ENCODE peak calls at places on chromosomes 3 and 15, in seven cellular contexts. H, L, Q, B, V, J and C are unnamed samples.

GRCh38 chr3:67655364-67656121 is 1.1 kb upstream of the SUCLG2 start:
- DNase-seq in H (no peak), L (no peak), B (no peak), J (no peak), V (no peak), Q (no peak), C (peak; percentile 73)

GRCh38 chr3:171954644-171955365 is 84.6 kb upstream of the FNDC3B start:
- DNase-seq in B (peak; percentile 87), J (no peak), Q (no peak), H (no peak), L (no peak), V (no peak), C (no peak)

GRCh38 chr15:43086551-43086950 is 19.3 kb downstream of the UBR1 start:
- DNase-seq in B (no peak), L (no peak), V (no peak), Q (no peak), J (no peak), H (no peak), C (no peak)

GRCh38 chr3:158727499-158728377 is 4.5 kb downstream of the RARRES1 start:
- DNase-seq in J (no peak), V (peak; percentile 58), B (peak; percentile 87), H (peak; percentile 72), Q (no peak), L (peak; percentile 51), C (peak; percentile 64)

GRCh38 chr15:51132384-51133139 is 37.9 kb upstream of the TNFAIP8L3 start:
- DNase-seq in B (peak; percentile 98), H (peak; percentile 26), V (peak; percentile 72), J (no peak), L (peak; percentile 61), Q (no peak), C (peak; percentile 49)

GRCh38 chr3:99751649-99752048 is 66.0 kb upstream of the CMSS1 start:
- DNase-seq in H (no peak), B (peak; percentile 88), V (peak; percentile 71), Q (no peak), L (no peak), J (no peak), C (no peak)

GRCh38 chr3:133038089-133038730 is at the start of gene TMEM108:
- DNase-seq in B (peak; percentile 56), V (peak; percentile 11), H (peak; percentile 73), J (peak; percentile 81), Q (no peak), L (peak; percentile 94), C (peak; percentile 52)

GRCh38 chr15:53627279-53627678 is 132.2 kb downstream of the WDR72 start:
- DNase-seq in H (no peak), J (no peak), B (no peak), V (no peak), L (no peak), Q (no peak), C (no peak)

GRCh38 chr3:78918361-78919020 is 849.3 kb downstream of the ROBO1 start:
- DNase-seq in L (no peak), J (no peak), V (peak; percentile 27), H (no peak), Q (no peak), B (peak; percentile 38), C (no peak)

GRCh38 chr15:37056168-37056893 is 44.0 kb downstream of the MEIS2 start:
- DNase-seq in B (peak; percentile 62), V (no peak), J (no peak), Q (no peak), L (no peak), H (peak; percentile 32), C (no peak)

GRCh38 chr15:97301166-97301565 is 659.3 kb upstream of the ARRDC4 start:
- DNase-seq in B (no peak), V (no peak), H (no peak), L (no peak), J (no peak), Q (no peak), C (no peak)

GRCh38 chr3:178434206-178434805 is 101.9 kb upstream of the KCNMB2 start:
- DNase-seq in L (no peak), B (peak; percentile 19), V (no peak), Q (no peak), J (no peak), H (no peak), C (no peak)

GRCh38 chr3:89690649-89691048 is 583.2 kb downstream of the EPHA3 start:
- DNase-seq in V (no peak), L (no peak), J (no peak), B (peak; percentile 6), Q (no peak), H (no peak), C (no peak)

GRCh38 chr3:76222115-76222652 is 436.8 kb upstream of the ZNF717 start:
- DNase-seq in B (no peak), L (no peak), H (no peak), J (no peak), Q (no peak), V (no peak), C (no peak)

GRCh38 chr3:125055165-125055912 is 458 bp downstream of the HEG1 start:
- DNase-seq in V (no peak), H (no peak), L (no peak), Q (no peak), B (no peak), J (no peak), C (no peak)

GRCh38 chr3:128346562-128346961 is 120.1 kb downstream of the DNAJB8 start:
- DNase-seq in Q (no peak), J (no peak), L (no peak), B (no peak), H (no peak), V (no peak), C (no peak)

GRCh38 chr3:128349963-128350599 is 116.6 kb downstream of the DNAJB8 start:
- DNase-seq in H (no peak), J (no peak), B (no peak), L (no peak), V (no peak), Q (no peak), C (no peak)

GRCh38 chr3:128348075-128348474 is 118.6 kb downstream of the DNAJB8 start:
- DNase-seq in J (no peak), H (no peak), Q (no peak), B (no peak), V (no peak), L (no peak), C (no peak)

GRCh38 chr3:128347282-128347681 is 119.4 kb downstream of the DNAJB8 start:
- DNase-seq in Q (no peak), V (no peak), L (no peak), J (no peak), H (no peak), B (no peak), C (no peak)

DNA sequence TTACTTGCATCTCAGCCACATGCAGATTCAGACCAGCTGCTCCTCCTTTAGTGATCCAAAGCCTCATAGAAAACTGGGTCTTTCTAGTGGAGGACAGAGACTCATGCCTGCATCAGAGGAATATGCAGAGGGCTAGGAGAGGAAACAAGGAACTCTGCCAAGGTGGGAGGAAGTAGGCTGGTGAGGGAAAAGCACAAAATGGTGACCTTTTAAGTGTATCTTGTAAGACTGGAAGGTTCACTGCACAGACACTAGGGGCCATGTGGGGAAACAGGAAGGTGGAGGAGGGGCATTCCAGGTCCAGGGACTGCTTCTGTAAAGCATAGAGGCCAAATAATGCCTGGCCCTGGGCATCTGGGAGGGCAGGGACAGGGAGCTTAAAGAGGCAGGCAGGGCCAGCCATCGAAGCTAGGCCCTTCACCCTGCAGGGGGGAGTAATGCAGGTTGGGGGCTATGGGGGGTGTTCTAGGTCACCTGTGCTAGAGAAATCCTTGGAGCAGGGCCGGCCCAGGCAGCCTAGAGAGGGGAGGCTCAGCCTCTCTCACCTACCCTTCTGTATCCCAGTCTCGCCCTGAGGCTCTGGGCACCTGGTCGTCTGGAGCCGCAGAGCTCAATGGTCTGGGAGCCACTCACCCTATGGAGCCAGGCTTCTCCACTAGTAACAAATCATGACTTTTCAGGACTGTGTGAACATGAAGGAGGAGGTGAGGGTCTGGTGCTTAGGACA is 117.7 kb downstream of the DNAJB8 start:
- DNase-seq in H (no peak), J (no peak), B (peak; percentile 37), V (no peak), Q (no peak), L (peak; percentile 21), C (no peak)
- TF ChIP-seq CTCF in H (no peak), J (no peak), B (no peak), V (no peak), Q (no peak), L (no peak), C (no peak)

DNA sequence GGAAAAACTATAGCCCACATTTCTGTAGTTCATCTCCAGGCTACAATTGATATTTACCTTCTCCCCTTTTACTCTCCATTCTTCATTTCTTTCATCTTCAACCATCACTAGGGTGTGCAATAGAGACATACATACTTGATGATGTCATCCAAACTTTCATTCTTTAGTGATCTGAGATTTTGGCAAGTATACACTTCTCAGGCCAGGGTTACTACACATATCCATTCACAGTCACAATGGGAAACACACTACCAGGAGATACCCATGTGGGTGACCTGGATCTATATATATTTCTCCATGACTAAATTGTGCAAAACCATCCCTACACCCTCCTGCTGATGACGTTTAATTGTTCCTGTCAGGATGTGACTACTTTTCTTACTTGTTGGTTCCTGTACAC is 769.5 kb upstream of the DPPA4 start:
- DNase-seq in V (peak; percentile 23), H (no peak), Q (no peak), J (no peak), B (peak; percentile 45), L (no peak), C (no peak)
- TF ChIP-seq CTCF in V (no peak), H (no peak), Q (no peak), J (no peak), B (no peak), L (no peak), C (no peak)

GRCh38 chr3:101224739-101225138 is 95.6 kb downstream of the IMPG2 start:
- DNase-seq in B (no peak), V (no peak), J (no peak), Q (no peak), L (no peak), H (no peak), C (no peak)

GRCh38 chr3:101235048-101235447 is 85.3 kb downstream of the IMPG2 start:
- DNase-seq in H (no peak), V (no peak), L (no peak), J (no peak), B (no peak), Q (no peak), C (no peak)

GRCh38 chr3:101228441-101228840 is 91.9 kb downstream of the IMPG2 start:
- DNase-seq in Q (no peak), L (no peak), V (no peak), B (no peak), H (no peak), J (no peak), C (no peak)

GRCh38 chr3:101230618-101231017 is 89.8 kb downstream of the IMPG2 start:
- DNase-seq in H (no peak), Q (no peak), L (no peak), J (no peak), B (no peak), V (no peak), C (no peak)

DNA sequence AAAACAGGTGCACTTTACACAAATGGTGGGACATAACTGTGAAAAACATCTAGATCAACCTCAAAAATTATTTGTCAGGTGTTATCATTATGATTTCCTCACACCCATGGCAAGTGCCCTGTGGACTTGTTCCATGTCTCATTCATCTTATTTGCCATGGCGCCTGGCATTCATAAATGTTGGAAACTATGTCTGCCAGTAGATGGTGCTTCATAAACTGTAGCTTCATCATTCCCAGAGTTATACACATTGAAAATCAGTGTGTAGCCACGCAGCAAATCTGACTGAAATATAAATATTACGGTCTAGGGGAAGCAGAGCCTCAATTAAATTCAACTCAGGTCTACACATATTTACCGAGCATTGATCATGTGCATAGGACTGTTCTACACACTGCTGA is 90.7 kb downstream of the IMPG2 start:
- DNase-seq in V (no peak), H (no peak), L (no peak), Q (no peak), J (no peak), B (peak; percentile 18), C (no peak)
- TF ChIP-seq CTCF in V (no peak), H (peak; percentile 41), L (no peak), Q (no peak), J (no peak), B (peak; percentile 17), C (no peak)

GRCh38 chr3:134427400-134428111 is 53.3 kb upstream of the AMOTL2 start:
- DNase-seq in H (no peak), V (peak; percentile 97), J (no peak), Q (peak; percentile 96), B (peak; percentile 97), L (no peak), C (no peak)
- TF ChIP-seq CTCF in H (no peak), V (no peak), J (no peak), Q (no peak), B (no peak), L (no peak), C (no peak)